ENCODE peak calls at places on chromosome 9, in four cellular contexts. V is astrocyte of the cerebellum, K is AG10803, S is WERI-Rb-1. W is an unnamed sample.
A peak's percentile ranks its signal among the peaks of the same experiment; 100 is the strongest.

GRCh38 chr9:120715331-120715924 is 1.2 kb upstream of the MEGF9 start:
- DNase-seq in K (peak; percentile 73), S (peak; percentile 98), V (peak; percentile 57), W (peak; percentile 66)

GRCh38 chr9:136764301-136764891 is at the start of gene LCN15:
- DNase-seq in S (no peak), K (no peak), V (no peak), W (no peak)

GRCh38 chr9:124764774-124765438 is 6.2 kb downstream of the NR6A1 start:
- DNase-seq in K (peak; percentile 31), V (no peak), S (no peak), W (peak; percentile 37)

GRCh38 chr9:70419546-70420266 is 5.2 kb upstream of the KLF9 start:
- DNase-seq in K (peak; percentile 98), V (peak; percentile 94), S (peak; percentile 91), W (peak; percentile 99)

GRCh38 chr9:3906437-3907213 is 380.8 kb upstream of the RFX3 start:
- DNase-seq in V (peak; percentile 70), S (peak; percentile 12), K (peak; percentile 89), W (peak; percentile 87)

GRCh38 chr9:113708821-113709713 is 167.0 kb upstream of the ZNF618 start:
- DNase-seq in S (no peak), V (no peak), K (no peak), W (no peak)

GRCh38 chr9:121670447-121670846 is 19.0 kb downstream of the DAB2IP start:
- DNase-seq in V (peak; percentile 64), S (no peak), K (peak; percentile 71), W (peak; percentile 27)

GRCh38 chr9:134564431-134565170 is 77.0 kb upstream of the COL5A1 start:
- DNase-seq in K (peak; percentile 97), S (no peak), V (peak; percentile 95), W (peak; percentile 65)

GRCh38 chr9:36985769-36986547 is 48.1 kb downstream of the PAX5 start:
- DNase-seq in S (no peak), K (no peak), V (no peak), W (no peak)

GRCh38 chr9:136681945-136682699 is 5.1 kb downstream of the AGPAT2 start:
- DNase-seq in S (no peak), V (no peak), K (no peak), W (no peak)

GRCh38 chr9:110978516-110978915 is 59.8 kb downstream of the LPAR1 start:
- DNase-seq in V (no peak), K (no peak), S (no peak), W (no peak)

DNA sequence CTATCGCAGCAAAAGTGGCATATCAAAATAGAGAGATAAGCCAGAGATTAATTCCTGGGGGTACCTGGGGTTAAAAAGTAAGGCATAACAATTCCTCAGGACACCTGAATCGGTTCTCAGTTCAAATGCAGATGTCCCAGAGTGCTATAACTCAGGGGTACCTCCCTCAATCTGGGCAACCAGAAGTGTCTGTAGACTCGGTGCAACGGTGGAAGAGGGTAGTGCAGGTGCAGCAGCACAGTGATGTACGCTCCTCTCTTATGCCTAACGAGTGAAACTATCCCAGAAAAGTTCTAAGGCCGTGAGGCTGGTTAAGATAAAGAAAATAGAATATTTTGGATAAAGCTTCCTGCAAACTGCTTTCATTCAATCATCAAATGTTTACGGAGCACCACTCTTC is 7.9 kb upstream of the NR4A3 start:
- DNase-seq in K (no peak), V (no peak), S (no peak), W (no peak)
- TF ChIP-seq CTCF in K (no peak), V (no peak), S (no peak), W (no peak)

GRCh38 chr9:13942695-13943094 is 371.2 kb downstream of the NFIB start:
- DNase-seq in K (peak; percentile 89), V (peak; percentile 93), S (no peak), W (peak; percentile 89)

GRCh38 chr9:13943176-13943575 is 370.8 kb downstream of the NFIB start:
- DNase-seq in K (no peak), S (no peak), V (no peak), W (no peak)

GRCh38 chr9:13934411-13934810 is 379.5 kb downstream of the NFIB start:
- DNase-seq in K (no peak), V (no peak), S (no peak), W (no peak)

GRCh38 chr9:13941686-13942085 is 372.3 kb downstream of the NFIB start:
- DNase-seq in V (no peak), K (peak; percentile 40), S (no peak), W (peak; percentile 72)

DNA sequence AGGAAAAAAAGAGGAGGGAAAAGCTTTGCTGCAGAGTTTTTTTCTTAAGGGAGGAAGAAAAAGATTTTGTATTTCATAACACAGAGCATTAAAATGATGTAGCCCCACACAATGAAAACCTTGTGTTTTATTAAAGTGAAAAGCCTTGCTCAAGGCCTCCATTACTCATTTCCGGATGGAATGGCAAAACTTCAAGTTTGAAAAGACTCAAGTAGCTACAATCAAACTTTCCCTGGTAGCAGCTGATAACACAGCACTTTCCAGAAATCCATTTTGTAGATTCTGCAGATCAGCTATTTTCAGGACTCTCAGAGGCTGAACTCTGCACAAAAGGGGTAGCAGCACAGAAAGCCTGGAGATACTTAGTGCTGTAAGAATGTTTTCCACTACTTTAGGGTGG is 374.8 kb downstream of the NFIB start:
- DNase-seq in K (peak; percentile 81), V (peak; percentile 63), S (no peak), W (peak; percentile 75)
- H3K4me3 ChIP-seq in K (no peak overlapping the region), V (no peak overlapping the region), S (no peak overlapping the region), W (no peak overlapping the region)

GRCh38 chr9:13688990-13689600 is 409.6 kb upstream of the MPDZ start:
- DNase-seq in V (peak; percentile 9), S (peak; percentile 29), K (peak; percentile 18), W (peak; percentile 16)
- TF ChIP-seq CTCF in V (peak; percentile 66), S (peak; percentile 34), K (peak; percentile 48), W (peak; percentile 48)

DNA sequence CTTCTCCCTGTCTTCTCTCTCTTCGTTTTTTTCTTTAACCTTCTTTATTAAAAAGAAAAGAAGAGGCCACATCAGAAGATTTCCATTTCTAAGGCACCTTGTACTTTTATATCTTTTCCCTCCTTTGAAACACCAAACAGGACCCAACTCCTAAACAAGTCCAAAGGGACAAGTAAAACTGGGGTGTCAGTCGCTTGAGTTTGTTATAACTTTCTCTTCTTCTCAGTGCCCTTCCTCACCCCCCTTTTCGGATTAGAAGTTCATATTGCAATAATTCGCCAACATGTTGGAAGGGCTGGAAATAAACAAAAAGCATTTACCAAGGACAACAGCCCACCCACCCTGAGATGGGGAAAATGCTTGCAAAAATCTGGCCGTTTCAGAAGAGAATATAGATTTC is 148.9 kb upstream of the KLF4 start:
- DNase-seq in V (no peak), S (no peak), K (no peak), W (peak; percentile 42)
- H3K4me3 ChIP-seq in V (peak overlapping the region; percentile 46), S (peak overlapping the region; percentile 14), K (peak overlapping the region; percentile 65), W (peak overlapping the region; percentile 62)